ENCODE peak calls at places on chromosomes 12 and 14, in six cellular contexts. J, U, A, T, E and O are unnamed samples.

GRCh38 chr12:47067176-47067575 is 12.2 kb upstream of the PCED1B start:
- DNase-seq in J (no peak), U (no peak), A (no peak), T (no peak), E (no peak), O (no peak)

GRCh38 chr14:91105673-91106072 is 8.2 kb upstream of the DGLUCY start:
- DNase-seq in J (no peak), U (no peak), A (no peak), T (no peak), E (no peak), O (no peak)

GRCh38 chr12:49888461-49889151 is 15.1 kb downstream of the FAIM2 start:
- DNase-seq in J (no peak), U (no peak), A (no peak), T (no peak), E (peak; percentile 32), O (no peak)

GRCh38 chr14:31261859-31262739 is 54.5 kb upstream of the HECTD1 start:
- DNase-seq in J (no peak), U (no peak), A (peak; percentile 34), T (no peak), E (no peak), O (peak; percentile 62)

GRCh38 chr12:552466-552865 is 92.7 kb downstream of the B4GALNT3 start:
- DNase-seq in J (no peak), U (no peak), A (no peak), T (no peak), E (no peak), O (no peak)

GRCh38 chr14:105334383-105335230 is 20.1 kb downstream of the PACS2 start:
- DNase-seq in J (no peak), U (peak; percentile 22), A (no peak), T (no peak), E (peak; percentile 46), O (no peak)

GRCh38 chr14:71551291-71551955 is 380.8 kb upstream of the RGS6 start:
- DNase-seq in J (no peak), U (no peak), A (peak; percentile 83), T (no peak), E (no peak), O (no peak)

GRCh38 chr14:103393687-103394626 is 8.7 kb downstream of the MARK3 start:
- DNase-seq in J (peak; percentile 23), U (no peak), A (peak; percentile 61), T (no peak), E (no peak), O (peak; percentile 56)

GRCh38 chr14:92507174-92507768 is 6.3 kb upstream of the RIN3 start:
- DNase-seq in J (no peak), U (no peak), A (no peak), T (no peak), E (no peak), O (no peak)

GRCh38 chr14:100282083-100282350 is 24.2 kb downstream of the SLC25A29 start:
- DNase-seq in J (no peak), U (no peak), A (no peak), T (no peak), E (no peak), O (no peak)

GRCh38 chr14:100281286-100282082 is 24.8 kb downstream of the SLC25A29 start:
- DNase-seq in J (no peak), U (no peak), A (no peak), T (no peak), E (no peak), O (no peak)

GRCh38 chr14:100283984-100284881 is 22.0 kb downstream of the SLC25A29 start:
- DNase-seq in J (no peak), U (peak; percentile 57), A (no peak), T (no peak), E (peak; percentile 44), O (no peak)

GRCh38 chr14:100285021-100285912 is 21.0 kb downstream of the SLC25A29 start:
- DNase-seq in J (peak; percentile 81), U (peak; percentile 93), A (peak; percentile 57), T (peak; percentile 82), E (peak; percentile 86), O (peak; percentile 79)

DNA sequence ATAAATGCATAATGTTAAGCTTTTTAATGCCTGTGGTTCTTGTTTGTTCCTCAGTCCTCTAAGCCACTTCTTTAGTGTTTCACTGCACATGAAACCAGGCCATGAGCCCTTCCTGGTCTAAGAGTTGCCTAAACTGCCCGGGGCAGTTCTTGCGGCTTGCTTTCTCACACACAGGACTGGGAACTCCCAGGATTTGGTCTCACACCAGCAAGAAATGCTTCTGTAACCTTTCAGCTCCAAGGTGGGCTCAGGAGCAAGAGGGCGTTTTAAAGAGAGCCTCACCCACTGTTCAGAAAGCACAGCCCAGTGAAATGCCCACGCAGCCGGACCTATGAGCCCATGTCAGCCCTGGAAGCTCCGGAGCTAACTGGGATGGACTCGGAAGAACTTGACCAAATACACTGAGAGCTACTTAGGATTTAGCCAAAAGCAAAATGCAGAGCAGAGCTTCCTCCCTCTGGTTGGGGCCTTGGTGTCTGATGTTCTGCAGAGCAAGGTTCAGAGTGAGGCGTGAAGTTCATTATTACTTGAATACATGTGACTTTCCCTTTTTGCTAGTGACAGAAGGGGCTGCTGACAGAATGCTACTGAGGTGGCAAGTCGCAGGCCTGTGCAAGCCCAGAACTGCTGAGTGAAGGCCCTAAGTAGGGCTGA is 23.4 kb downstream of the SLC25A29 start:
- DNase-seq in J (no peak), U (no peak), A (no peak), T (no peak), E (peak; percentile 23), O (no peak)
- H3K27ac ChIP-seq in J (no peak overlapping the region), U (no peak overlapping the region), A (no peak overlapping the region), T (no peak overlapping the region), E (peak overlapping the region; percentile 8), O (peak overlapping the region; percentile 37)

GRCh38 chr14:74568896-74569295 is 43.1 kb downstream of the LTBP2 start:
- DNase-seq in J (no peak), U (no peak), A (no peak), T (no peak), E (peak; percentile 41), O (no peak)

GRCh38 chr14:74567219-74567618 is 44.8 kb downstream of the LTBP2 start:
- DNase-seq in J (no peak), U (no peak), A (no peak), T (no peak), E (peak; percentile 42), O (no peak)

GRCh38 chr14:74567646-74568379 is 44.2 kb downstream of the LTBP2 start:
- DNase-seq in J (no peak), U (no peak), A (no peak), T (no peak), E (peak; percentile 45), O (no peak)

GRCh38 chr14:74569387-74569786 is 42.6 kb downstream of the LTBP2 start:
- DNase-seq in J (no peak), U (no peak), A (no peak), T (no peak), E (peak; percentile 14), O (no peak)

DNA sequence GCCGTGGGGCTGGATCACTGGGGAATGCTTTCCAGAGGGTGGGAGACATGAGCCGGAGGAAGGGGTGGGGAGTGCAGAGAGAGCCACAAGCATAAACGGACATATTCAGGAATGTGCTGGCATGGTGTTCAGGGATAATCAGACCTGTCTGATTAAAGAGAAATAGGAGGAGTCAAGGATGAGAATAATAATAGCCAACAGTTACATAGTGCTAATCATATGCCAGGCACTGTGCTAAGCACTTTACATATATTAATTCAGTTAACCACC is 43.7 kb downstream of the LTBP2 start:
- DNase-seq in J (no peak), U (no peak), A (no peak), T (no peak), E (no peak), O (no peak)
- H3K4me1 ChIP-seq in J (peaks cover 20% of the 10 kb centered on the region), U (no peaks in the 10 kb centered on the region), A (peaks cover 42% of the 10 kb centered on the region), T (peaks cover 46% of the 10 kb centered on the region), E (peaks cover 6% of the 10 kb centered on the region), O (peaks cover 7% of the 10 kb centered on the region)

GRCh38 chr12:94592080-94592479 is 58.3 kb downstream of the TMCC3 start:
- DNase-seq in J (no peak), U (no peak), A (no peak), T (no peak), E (no peak), O (no peak)
- H3K27ac ChIP-seq in J (no peak overlapping the region), U (no peak overlapping the region), A (no peak overlapping the region), T (peak overlapping the region; percentile 58), E (no peak overlapping the region), O (no peak overlapping the region)

GRCh38 chr12:105319691-105320209 is 10.7 kb upstream of the C12orf75 start:
- DNase-seq in J (peak; percentile 37), U (peak; percentile 61), A (no peak), T (no peak), E (no peak), O (no peak)

GRCh38 chr12:105322070-105322469 is 8.4 kb upstream of the C12orf75 start:
- DNase-seq in J (no peak), U (no peak), A (no peak), T (no peak), E (peak; percentile 64), O (no peak)

GRCh38 chr12:105317942-105318614 is 12.4 kb upstream of the C12orf75 start:
- DNase-seq in J (no peak), U (no peak), A (no peak), T (no peak), E (no peak), O (no peak)

GRCh38 chr12:105318651-105319483 is 11.6 kb upstream of the C12orf75 start:
- DNase-seq in J (no peak), U (no peak), A (no peak), T (no peak), E (no peak), O (no peak)

GRCh38 chr12:105321125-105321524 is 9.4 kb upstream of the C12orf75 start:
- DNase-seq in J (no peak), U (no peak), A (no peak), T (no peak), E (no peak), O (no peak)
- H3K4me1 ChIP-seq in J (no peaks in the 10 kb centered on the region), U (no peaks in the 10 kb centered on the region), A (peaks cover 25% of the 10 kb centered on the region), T (no peaks in the 10 kb centered on the region), E (peaks cover 4% of the 10 kb centered on the region), O (no peaks in the 10 kb centered on the region)

GRCh38 chr14:50018236-50019210 is 97.8 kb downstream of the VCPKMT start:
- DNase-seq in J (no peak), U (no peak), A (peak; percentile 44), T (no peak), E (no peak), O (no peak)
- H3K27ac ChIP-seq in J (no peak overlapping the region), U (no peak overlapping the region), A (no peak overlapping the region), T (peak overlapping the region; percentile 77), E (peak overlapping the region; percentile 53), O (no peak overlapping the region)

DNA sequence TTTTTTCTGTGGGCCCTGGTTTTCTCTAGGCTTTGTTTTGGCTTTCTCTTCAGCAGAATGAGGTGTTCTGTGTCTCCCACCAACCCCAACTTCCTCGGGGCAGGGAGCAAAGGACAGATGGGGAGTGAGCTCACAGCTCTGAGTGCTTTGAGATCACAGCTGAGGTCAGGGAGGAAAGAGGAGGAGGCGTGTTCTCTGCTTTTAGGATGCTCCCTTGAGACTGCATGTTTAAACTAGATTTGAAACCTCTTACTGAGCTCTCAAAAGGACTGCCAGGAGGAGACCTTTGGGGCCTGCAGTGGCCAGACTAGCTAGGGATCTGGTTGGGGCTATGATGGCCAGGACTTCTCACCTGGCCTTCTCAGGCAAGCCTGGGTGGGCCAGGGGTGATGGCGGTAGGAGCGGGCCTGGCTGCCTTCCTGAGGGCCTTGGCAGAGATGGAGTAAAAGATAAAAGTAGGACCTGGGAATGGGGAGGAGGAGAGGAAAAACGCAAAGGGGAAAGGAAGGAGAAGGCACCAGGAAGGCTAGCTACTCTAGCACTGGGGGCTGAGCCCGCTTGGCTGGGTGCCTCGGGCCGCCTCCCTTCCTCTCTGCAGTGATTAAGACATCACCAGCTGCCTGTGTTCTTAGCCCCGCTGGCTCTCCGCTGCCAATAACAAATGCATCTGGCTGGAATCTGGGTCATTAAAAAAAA is 141.1 kb downstream of the TSPAN9 start:
- DNase-seq in J (no peak), U (no peak), A (peak; percentile 81), T (peak; percentile 85), E (peak; percentile 91), O (peak; percentile 80)
- H3K4me1 ChIP-seq in J (no peaks in the 10 kb centered on the region), U (peaks cover 4% of the 10 kb centered on the region), A (peaks cover 31% of the 10 kb centered on the region), T (peaks cover 95% of the 10 kb centered on the region), E (peaks cover 15% of the 10 kb centered on the region), O (peaks cover 44% of the 10 kb centered on the region)